ENCODE peak calls at places on chromosomes 2 and 18, in nine cellular contexts. One of them, this sample, is unnamed.

GRCh38 chr2:96753661-96754282 is 6.9 kb upstream of the CNNM4 start:
- DNase-seq in NCI-H1694: no peak
- DNase-seq in stimulated activated CD4-positive, alpha-beta T cell treated with anti-CD3 and anti-CD28 coated beads, Interleukin-2, amount 100 ng/mL, for 24 hours: no peak
- DNase-seq in trophoblast cell: peak
- DNase-seq in Caki2: no peak
- DNase-seq in chondrocyte: no peak
- DNase-seq in immature natural killer cell: no peak
- DNase-seq in midbrain: no peak
- DNase-seq in SW 1271: no peak
- DNase-seq in this sample: no peak

GRCh38 chr18:9563326-9563725 is 51.0 kb downstream of the PPP4R1 start:
- DNase-seq in NCI-H1694: no peak
- DNase-seq in stimulated activated CD4-positive, alpha-beta T cell treated with anti-CD3 and anti-CD28 coated beads, Interleukin-2, amount 100 ng/mL, for 24 hours: no peak
- DNase-seq in trophoblast cell: no peak
- DNase-seq in Caki2: no peak
- DNase-seq in chondrocyte: no peak
- DNase-seq in immature natural killer cell: no peak
- DNase-seq in midbrain: no peak
- DNase-seq in SW 1271: no peak
- DNase-seq in this sample: no peak

GRCh38 chr2:30569991-30570390 is 122.9 kb downstream of the LCLAT1 start:
- DNase-seq in NCI-H1694: no peak
- DNase-seq in stimulated activated CD4-positive, alpha-beta T cell treated with anti-CD3 and anti-CD28 coated beads, Interleukin-2, amount 100 ng/mL, for 24 hours: no peak
- DNase-seq in trophoblast cell: no peak
- DNase-seq in Caki2: no peak
- DNase-seq in chondrocyte: no peak
- DNase-seq in immature natural killer cell: no peak
- DNase-seq in midbrain: no peak
- DNase-seq in SW 1271: no peak
- DNase-seq in this sample: no peak

GRCh38 chr2:237692601-237693079 is 65.3 kb downstream of the LRRFIP1 start:
- DNase-seq in NCI-H1694: no peak
- DNase-seq in stimulated activated CD4-positive, alpha-beta T cell treated with anti-CD3 and anti-CD28 coated beads, Interleukin-2, amount 100 ng/mL, for 24 hours: peak
- DNase-seq in trophoblast cell: no peak
- DNase-seq in Caki2: peak
- DNase-seq in chondrocyte: no peak
- DNase-seq in immature natural killer cell: no peak
- DNase-seq in midbrain: no peak
- DNase-seq in SW 1271: peak
- DNase-seq in this sample: no peak

GRCh38 chr2:233247744-233248143 is 3.7 kb upstream of the ATG16L1 start:
- DNase-seq in NCI-H1694: no peak
- DNase-seq in stimulated activated CD4-positive, alpha-beta T cell treated with anti-CD3 and anti-CD28 coated beads, Interleukin-2, amount 100 ng/mL, for 24 hours: peak
- DNase-seq in trophoblast cell: peak
- DNase-seq in Caki2: peak
- DNase-seq in chondrocyte: no peak
- DNase-seq in immature natural killer cell: no peak
- DNase-seq in midbrain: no peak
- DNase-seq in SW 1271: peak
- DNase-seq in this sample: no peak

GRCh38 chr2:164792316-164793127 is 49.1 kb downstream of the COBLL1 start:
- DNase-seq in NCI-H1694: no peak
- DNase-seq in stimulated activated CD4-positive, alpha-beta T cell treated with anti-CD3 and anti-CD28 coated beads, Interleukin-2, amount 100 ng/mL, for 24 hours: no peak
- DNase-seq in trophoblast cell: no peak
- DNase-seq in Caki2: no peak
- DNase-seq in chondrocyte: no peak
- DNase-seq in immature natural killer cell: no peak
- DNase-seq in midbrain: no peak
- DNase-seq in SW 1271: no peak
- DNase-seq in this sample: no peak

GRCh38 chr2:172931923-172932520 is 143.6 kb upstream of the MAP3K20 start:
- DNase-seq in NCI-H1694: peak
- DNase-seq in stimulated activated CD4-positive, alpha-beta T cell treated with anti-CD3 and anti-CD28 coated beads, Interleukin-2, amount 100 ng/mL, for 24 hours: peak
- DNase-seq in trophoblast cell: peak
- DNase-seq in Caki2: peak
- DNase-seq in chondrocyte: no peak
- DNase-seq in immature natural killer cell: peak
- DNase-seq in midbrain: peak
- DNase-seq in SW 1271: peak
- DNase-seq in this sample: peak

GRCh38 chr2:43130548-43130875 is 95.9 kb downstream of the ZFP36L2 start:
- DNase-seq in NCI-H1694: no peak
- DNase-seq in stimulated activated CD4-positive, alpha-beta T cell treated with anti-CD3 and anti-CD28 coated beads, Interleukin-2, amount 100 ng/mL, for 24 hours: no peak
- DNase-seq in trophoblast cell: no peak
- DNase-seq in Caki2: no peak
- DNase-seq in chondrocyte: no peak
- DNase-seq in immature natural killer cell: no peak
- DNase-seq in midbrain: no peak
- DNase-seq in SW 1271: no peak
- DNase-seq in this sample: peak

GRCh38 chr18:11872479-11873136 is 21.4 kb downstream of the CHMP1B start:
- DNase-seq in NCI-H1694: peak
- DNase-seq in stimulated activated CD4-positive, alpha-beta T cell treated with anti-CD3 and anti-CD28 coated beads, Interleukin-2, amount 100 ng/mL, for 24 hours: no peak
- DNase-seq in trophoblast cell: no peak
- DNase-seq in Caki2: no peak
- DNase-seq in chondrocyte: no peak
- DNase-seq in immature natural killer cell: no peak
- DNase-seq in midbrain: no peak
- DNase-seq in SW 1271: peak
- DNase-seq in this sample: no peak

GRCh38 chr2:218865396-218865795 is 5.8 kb downstream of the WNT6 start:
- DNase-seq in NCI-H1694: no peak
- DNase-seq in stimulated activated CD4-positive, alpha-beta T cell treated with anti-CD3 and anti-CD28 coated beads, Interleukin-2, amount 100 ng/mL, for 24 hours: no peak
- DNase-seq in trophoblast cell: no peak
- DNase-seq in Caki2: no peak
- DNase-seq in chondrocyte: peak
- DNase-seq in immature natural killer cell: no peak
- DNase-seq in midbrain: no peak
- DNase-seq in SW 1271: no peak
- DNase-seq in this sample: no peak

GRCh38 chr2:24434576-24434975 is 56.5 kb upstream of the NCOA1 start:
- DNase-seq in NCI-H1694: no peak
- DNase-seq in stimulated activated CD4-positive, alpha-beta T cell treated with anti-CD3 and anti-CD28 coated beads, Interleukin-2, amount 100 ng/mL, for 24 hours: no peak
- DNase-seq in trophoblast cell: no peak
- DNase-seq in Caki2: no peak
- DNase-seq in chondrocyte: no peak
- DNase-seq in immature natural killer cell: no peak
- DNase-seq in midbrain: no peak
- DNase-seq in SW 1271: no peak
- DNase-seq in this sample: peak

GRCh38 chr2:189751080-189751658 is 11.4 kb downstream of the OSGEPL1 start:
- DNase-seq in NCI-H1694: peak
- DNase-seq in stimulated activated CD4-positive, alpha-beta T cell treated with anti-CD3 and anti-CD28 coated beads, Interleukin-2, amount 100 ng/mL, for 24 hours: peak
- DNase-seq in trophoblast cell: peak
- DNase-seq in Caki2: peak
- DNase-seq in chondrocyte: no peak
- DNase-seq in immature natural killer cell: peak
- DNase-seq in midbrain: peak
- DNase-seq in SW 1271: peak
- DNase-seq in this sample: peak

GRCh38 chr18:62634991-62635630 is 80.2 kb upstream of the PHLPP1 start:
- DNase-seq in NCI-H1694: no peak
- DNase-seq in stimulated activated CD4-positive, alpha-beta T cell treated with anti-CD3 and anti-CD28 coated beads, Interleukin-2, amount 100 ng/mL, for 24 hours: no peak
- DNase-seq in trophoblast cell: peak
- DNase-seq in Caki2: peak
- DNase-seq in chondrocyte: no peak
- DNase-seq in immature natural killer cell: no peak
- DNase-seq in midbrain: no peak
- DNase-seq in SW 1271: no peak
- DNase-seq in this sample: no peak

GRCh38 chr2:204687776-204688175 is 142.5 kb downstream of the PARD3B start:
- DNase-seq in NCI-H1694: no peak
- DNase-seq in stimulated activated CD4-positive, alpha-beta T cell treated with anti-CD3 and anti-CD28 coated beads, Interleukin-2, amount 100 ng/mL, for 24 hours: no peak
- DNase-seq in trophoblast cell: no peak
- DNase-seq in Caki2: no peak
- DNase-seq in chondrocyte: no peak
- DNase-seq in immature natural killer cell: no peak
- DNase-seq in midbrain: no peak
- DNase-seq in SW 1271: no peak
- DNase-seq in this sample: no peak

GRCh38 chr2:15844099-15844801 is 96.1 kb upstream of the MYCN start:
- DNase-seq in NCI-H1694: no peak
- DNase-seq in stimulated activated CD4-positive, alpha-beta T cell treated with anti-CD3 and anti-CD28 coated beads, Interleukin-2, amount 100 ng/mL, for 24 hours: no peak
- DNase-seq in trophoblast cell: no peak
- DNase-seq in Caki2: no peak
- DNase-seq in chondrocyte: no peak
- DNase-seq in immature natural killer cell: no peak
- DNase-seq in midbrain: no peak
- DNase-seq in SW 1271: no peak
- DNase-seq in this sample: no peak

GRCh38 chr2:43569921-43570320 is 25.9 kb downstream of the THADA start:
- DNase-seq in NCI-H1694: no peak
- DNase-seq in stimulated activated CD4-positive, alpha-beta T cell treated with anti-CD3 and anti-CD28 coated beads, Interleukin-2, amount 100 ng/mL, for 24 hours: no peak
- DNase-seq in trophoblast cell: no peak
- DNase-seq in Caki2: no peak
- DNase-seq in chondrocyte: no peak
- DNase-seq in immature natural killer cell: no peak
- DNase-seq in midbrain: no peak
- DNase-seq in SW 1271: no peak
- DNase-seq in this sample: no peak

GRCh38 chr2:44543773-44544725 is 182.3 kb downstream of the CAMKMT start:
- DNase-seq in NCI-H1694: no peak
- DNase-seq in stimulated activated CD4-positive, alpha-beta T cell treated with anti-CD3 and anti-CD28 coated beads, Interleukin-2, amount 100 ng/mL, for 24 hours: no peak
- DNase-seq in trophoblast cell: no peak
- DNase-seq in Caki2: no peak
- DNase-seq in chondrocyte: no peak
- DNase-seq in immature natural killer cell: no peak
- DNase-seq in midbrain: no peak
- DNase-seq in SW 1271: peak
- DNase-seq in this sample: no peak

This sample was measured in right cardiac atrium.